ENCODE peak calls at places on chromosomes 13 and 19, in five cellular contexts. T is tibial nerve; L is endodermal cell; Y is mesenchymal stem cell; J is CD4-positive, CD25-positive, alpha-beta regulatory T cell. Q is an unnamed sample.

GRCh38 chr13:89514534-89515312 is 1832.8 kb upstream of the MIR17HG start:
- DNase-seq in T (no peak), L (peak; percentile 51), Y (peak; percentile 63), J (no peak), Q (no peak)

GRCh38 chr13:77333521-77334083 is 6.7 kb upstream of the MYCBP2 start:
- DNase-seq in T (no peak), L (no peak), Y (no peak), J (no peak), Q (no peak)

GRCh38 chr19:9934132-9934950 is 2.0 kb downstream of the OLFM2 start:
- DNase-seq in T (peak; percentile 80), L (peak; percentile 97), Y (peak; percentile 72), J (peak; percentile 69), Q (peak; percentile 74)

GRCh38 chr13:86324191-86324590 is 525.0 kb upstream of the SLITRK6 start:
- DNase-seq in T (no peak), L (no peak), Y (no peak), J (no peak), Q (no peak)

GRCh38 chr19:13260883-13261653 is 110.9 kb downstream of the IER2 start:
- DNase-seq in T (peak; percentile 8), L (no peak), Y (peak; percentile 85), J (no peak), Q (no peak)

GRCh38 chr13:112643759-112644459 is 45.9 kb upstream of the ATP11A start:
- DNase-seq in T (no peak), L (no peak), Y (no peak), J (no peak), Q (no peak)

GRCh38 chr19:48966541-48967345 is 1.6 kb downstream of the FTL start:
- DNase-seq in T (no peak), L (no peak), Y (peak; percentile 35), J (no peak), Q (no peak)

GRCh38 chr13:104594801-104595200 is 1528.6 kb upstream of the SLC10A2 start:
- DNase-seq in T (no peak), L (no peak), Y (no peak), J (no peak), Q (no peak)

GRCh38 chr13:51772781-51773180 is 31.2 kb downstream of the DHRS12 start:
- DNase-seq in T (no peak), L (peak; percentile 21), Y (no peak), J (no peak), Q (no peak)

GRCh38 chr19:21143428-21143827 is 1.6 kb downstream of the ZNF431 start:
- DNase-seq in T (no peak), L (no peak), Y (no peak), J (no peak), Q (no peak)

GRCh38 chr13:71786815-71787214 is 80.2 kb downstream of the DACH1 start:
- DNase-seq in T (no peak), L (no peak), Y (no peak), J (no peak), Q (no peak)

GRCh38 chr13:41835871-41836270 is 125.0 kb downstream of the VWA8 start:
- DNase-seq in T (no peak), L (no peak), Y (no peak), J (no peak), Q (no peak)

GRCh38 chr19:591099-591958 is 1.6 kb downstream of the HCN2 start:
- DNase-seq in T (no peak), L (peak; percentile 87), Y (no peak), J (no peak), Q (no peak)
- H3K4me3 ChIP-seq in T (no peak overlapping the region), L (no peak overlapping the region), Y (peak overlapping the region; percentile 40), J (no peak overlapping the region), Q (no peak overlapping the region)

GRCh38 chr19:35068941-35069634 is 27.6 kb downstream of the HPN start:
- DNase-seq in T (no peak), L (no peak), Y (no peak), J (no peak), Q (no peak)
- H3K4me3 ChIP-seq in T (no peak overlapping the region), L (no peak overlapping the region), Y (no peak overlapping the region), J (no peak overlapping the region), Q (no peak overlapping the region)

GRCh38 chr19:46404039-46404883 is 9.1 kb downstream of the CCDC8 start:
- DNase-seq in T (peak; percentile 47), L (peak; percentile 90), Y (peak; percentile 74), J (no peak), Q (peak; percentile 63)
- H3K4me3 ChIP-seq in T (peak overlapping the region; percentile 44), L (peak overlapping the region; percentile 61), Y (peak overlapping the region; percentile 49), J (no peak overlapping the region), Q (peak overlapping the region; percentile 40)

GRCh38 chr19:996051-996838 is 4.0 kb upstream of the GRIN3B start:
- DNase-seq in T (no peak), L (peak; percentile 74), Y (peak; percentile 62), J (peak; percentile 63), Q (peak; percentile 75)
- H3K4me3 ChIP-seq in T (no peak overlapping the region), L (no peak overlapping the region), Y (peak overlapping the region; percentile 29), J (no peak overlapping the region), Q (no peak overlapping the region)

Q was measured in transverse colon.